ENCODE peak calls at places on chromosomes 6 and 20, in ten cellular contexts. W is CD8-positive, alpha-beta T cell; D is fibroblast of lung; M is astrocyte of the spinal cord; J is CD8-positive, alpha-beta memory T cell; G is bronchial epithelial cell; F is uterus; R is fibroblast of mammary gland; X is hepatocyte; L is HAP-1. K is an unnamed sample.

GRCh38 chr6:157121897-157122296 is 201.4 kb downstream of the TMEM242 start:
- DNase-seq in W (no peak), D (no peak), M (no peak), J (no peak), G (no peak), F (no peak), R (no peak), X (no peak), L (no peak), K (no peak)

GRCh38 chr6:53794720-53795253 is at the start of gene LRRC1:
- DNase-seq in W (peak), D (peak), M (peak), J (peak), G (peak), F (peak), R (peak), X (peak), L (peak), K (peak)

GRCh38 chr6:90074161-90074560 is 179.9 kb downstream of the GJA10 start:
- DNase-seq in W (no peak), D (peak), M (no peak), J (no peak), G (no peak), F (no peak), R (peak), X (no peak), L (no peak), K (no peak)

GRCh38 chr6:44010411-44011349 is 116.6 kb downstream of the MRPL14 start:
- DNase-seq in W (no peak), D (peak), M (peak), J (no peak), G (peak), F (no peak), R (peak), X (no peak), L (no peak), K (no peak)

GRCh38 chr6:139531148-139531547 is 156.7 kb upstream of the CITED2 start:
- DNase-seq in W (peak), D (peak), M (peak), J (peak), G (peak), F (no peak), R (peak), X (no peak), L (no peak), K (no peak)

GRCh38 chr20:56540415-56540814 is 7.4 kb downstream of the FAM209B start:
- DNase-seq in W (no peak), D (no peak), M (no peak), J (no peak), G (no peak), F (no peak), R (peak), X (no peak), L (no peak), K (no peak)

GRCh38 chr6:74369556-74369993 is 673.6 kb downstream of the CD109 start:
- DNase-seq in W (no peak), D (peak), M (peak), J (no peak), G (peak), F (no peak), R (peak), X (no peak), L (no peak), K (no peak)

GRCh38 chr6:43814865-43815264 is 44.9 kb downstream of the VEGFA start:
- DNase-seq in W (no peak), D (no peak), M (no peak), J (no peak), G (no peak), F (no peak), R (no peak), X (no peak), L (no peak), K (no peak)

GRCh38 chr6:107767637-107768036 is 56.5 kb downstream of the SCML4 start:
- DNase-seq in W (no peak), D (no peak), M (no peak), J (no peak), G (no peak), F (no peak), R (no peak), X (no peak), L (no peak), K (no peak)

GRCh38 chr20:25254986-25255680 is 7.2 kb downstream of the PYGB start:
- DNase-seq in W (no peak), D (no peak), M (no peak), J (no peak), G (no peak), F (no peak), R (no peak), X (no peak), L (no peak), K (no peak)

GRCh38 chr6:10518461-10519216 is 2.5 kb upstream of the GCNT2 start:
- DNase-seq in W (no peak), D (peak), M (peak), J (no peak), G (peak), F (no peak), R (no peak), X (peak), L (no peak), K (no peak)

GRCh38 chr6:155317186-155317585 is 2.9 kb upstream of the TFB1M start:
- DNase-seq in W (no peak), D (peak), M (peak), J (no peak), G (no peak), F (no peak), R (peak), X (no peak), L (no peak), K (no peak)

GRCh38 chr6:143594647-143595046 is 83.1 kb upstream of the PHACTR2 start:
- DNase-seq in W (no peak), D (no peak), M (no peak), J (no peak), G (peak), F (no peak), R (peak), X (peak), L (no peak), K (no peak)

GRCh38 chr6:112030206-112030932 is 23.5 kb upstream of the CCN6 start:
- DNase-seq in W (no peak), D (no peak), M (no peak), J (no peak), G (no peak), F (no peak), R (no peak), X (no peak), L (no peak), K (no peak)

GRCh38 chr6:36131517-36132220 is 1.4 kb downstream of the MAPK13 start:
- DNase-seq in W (peak), D (peak), M (peak), J (peak), G (peak), F (peak), R (peak), X (peak), L (no peak), K (no peak)

GRCh38 chr6:154361476-154361875 is 4.9 kb upstream of the IPCEF1 start:
- DNase-seq in W (no peak), D (no peak), M (no peak), J (no peak), G (no peak), F (no peak), R (no peak), X (no peak), L (no peak), K (no peak)

GRCh38 chr20:33753143-33753542 is 21.3 kb downstream of the ZNF341 start:
- DNase-seq in W (no peak), D (no peak), M (no peak), J (no peak), G (no peak), F (no peak), R (no peak), X (no peak), L (no peak), K (no peak)

GRCh38 chr6:7025861-7026260 is 81.9 kb upstream of the RREB1 start:
- DNase-seq in W (no peak), D (no peak), M (no peak), J (no peak), G (no peak), F (no peak), R (no peak), X (no peak), L (no peak), K (no peak)

GRCh38 chr6:106967936-106968555 is 6.5 kb downstream of the CD24 start:
- DNase-seq in W (no peak), D (no peak), M (no peak), J (no peak), G (no peak), F (no peak), R (no peak), X (no peak), L (no peak), K (no peak)

GRCh38 chr6:11202513-11203305 is 29.8 kb downstream of the NEDD9 start:
- DNase-seq in W (peak), D (peak), M (peak), J (peak), G (no peak), F (no peak), R (no peak), X (no peak), L (no peak), K (no peak)

GRCh38 chr20:49501917-49502316 is 19.4 kb upstream of the KCNB1 start:
- DNase-seq in W (no peak), D (peak), M (peak), J (no peak), G (peak), F (no peak), R (peak), X (no peak), L (peak), K (peak)

GRCh38 chr6:9250852-9251251 is 815.5 kb upstream of the SLC35B3 start:
- DNase-seq in W (no peak), D (peak), M (peak), J (no peak), G (peak), F (no peak), R (peak), X (peak), L (no peak), K (no peak)

GRCh38 chr6:158022749-158023596 is 41.3 kb downstream of the SYNJ2 start:
- DNase-seq in W (no peak), D (no peak), M (no peak), J (no peak), G (no peak), F (no peak), R (no peak), X (peak), L (no peak), K (no peak)

GRCh38 chr20:43558412-43559146 is at the start of gene SGK2:
- DNase-seq in W (no peak), D (peak), M (peak), J (no peak), G (peak), F (no peak), R (peak), X (peak), L (no peak), K (no peak)

GRCh38 chr6:52731719-52732118 is 31.6 kb downstream of the GSTA2 start:
- DNase-seq in W (no peak), D (no peak), M (no peak), J (no peak), G (peak), F (no peak), R (peak), X (no peak), L (peak), K (no peak)

GRCh38 chr6:125099211-125100017 is 54.2 kb upstream of the TPD52L1 start:
- DNase-seq in W (no peak), D (peak), M (peak), J (no peak), G (peak), F (no peak), R (peak), X (peak), L (peak), K (no peak)

GRCh38 chr6:159131709-159132108 is 37.5 kb upstream of the FNDC1 start:
- DNase-seq in W (no peak), D (no peak), M (no peak), J (no peak), G (no peak), F (no peak), R (no peak), X (no peak), L (no peak), K (no peak)

GRCh38 chr20:32528291-32528891 is 56.7 kb downstream of the NOL4L start:
- DNase-seq in W (no peak), D (no peak), M (no peak), J (no peak), G (no peak), F (no peak), R (no peak), X (no peak), L (no peak), K (no peak)

DNA sequence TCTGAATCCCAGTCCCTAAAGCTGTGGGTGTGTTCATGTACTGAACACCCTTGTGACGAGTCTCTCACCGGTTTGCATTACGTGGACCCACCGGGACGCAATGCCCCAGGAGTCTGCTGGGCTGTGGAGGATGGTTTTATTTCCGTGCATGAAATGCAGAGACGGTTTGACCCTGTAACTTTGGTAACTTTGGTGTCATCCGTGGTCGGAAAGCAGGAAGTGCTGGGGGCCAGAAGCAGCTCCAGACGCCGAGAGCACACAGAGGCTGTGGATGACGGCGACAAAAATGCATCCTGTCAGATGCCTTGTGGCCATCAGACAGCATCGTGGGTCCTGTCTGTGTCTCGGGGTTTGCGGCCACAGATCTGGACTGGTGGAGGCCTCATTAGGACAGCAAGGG is 7.2 kb downstream of the BHLHE23 start:
- DNase-seq in W (no peak), D (no peak), M (no peak), J (no peak), G (no peak), F (no peak), R (no peak), X (no peak), L (no peak), K (peak)
- H3K4me3 ChIP-seq in W (no peak), D (no peak), M (no peak), J (no peak), G (no peak), F (no peak), R (no peak), X (no peak), L (no peak), K (no peak)

DNA sequence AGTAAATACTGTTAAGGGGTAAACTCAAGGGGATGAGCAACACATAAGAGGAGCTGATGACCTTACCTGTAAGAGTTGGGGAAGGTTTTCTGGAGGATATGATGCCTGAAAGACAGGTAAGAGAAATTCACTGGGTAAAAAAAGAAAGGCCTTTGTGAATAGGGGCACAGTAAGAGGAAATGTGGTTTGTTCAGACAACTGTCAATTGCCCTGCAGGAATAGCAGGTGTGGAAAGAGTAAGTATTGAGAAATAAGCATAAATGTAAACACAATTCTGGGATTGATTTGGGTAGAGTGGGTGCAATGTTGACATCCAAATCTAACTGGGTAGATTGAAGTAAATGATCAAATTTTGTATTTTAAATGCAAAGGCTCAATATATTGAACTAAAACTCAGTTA is 670.0 kb downstream of the DHX35 start:
- DNase-seq in W (no peak), D (no peak), M (no peak), J (no peak), G (peak), F (no peak), R (no peak), X (no peak), L (no peak), K (peak)
- H3K4me3 ChIP-seq in W (no peak), D (no peak), M (no peak), J (no peak), G (no peak), F (no peak), R (no peak), X (no peak), L (no peak), K (no peak)

DNA sequence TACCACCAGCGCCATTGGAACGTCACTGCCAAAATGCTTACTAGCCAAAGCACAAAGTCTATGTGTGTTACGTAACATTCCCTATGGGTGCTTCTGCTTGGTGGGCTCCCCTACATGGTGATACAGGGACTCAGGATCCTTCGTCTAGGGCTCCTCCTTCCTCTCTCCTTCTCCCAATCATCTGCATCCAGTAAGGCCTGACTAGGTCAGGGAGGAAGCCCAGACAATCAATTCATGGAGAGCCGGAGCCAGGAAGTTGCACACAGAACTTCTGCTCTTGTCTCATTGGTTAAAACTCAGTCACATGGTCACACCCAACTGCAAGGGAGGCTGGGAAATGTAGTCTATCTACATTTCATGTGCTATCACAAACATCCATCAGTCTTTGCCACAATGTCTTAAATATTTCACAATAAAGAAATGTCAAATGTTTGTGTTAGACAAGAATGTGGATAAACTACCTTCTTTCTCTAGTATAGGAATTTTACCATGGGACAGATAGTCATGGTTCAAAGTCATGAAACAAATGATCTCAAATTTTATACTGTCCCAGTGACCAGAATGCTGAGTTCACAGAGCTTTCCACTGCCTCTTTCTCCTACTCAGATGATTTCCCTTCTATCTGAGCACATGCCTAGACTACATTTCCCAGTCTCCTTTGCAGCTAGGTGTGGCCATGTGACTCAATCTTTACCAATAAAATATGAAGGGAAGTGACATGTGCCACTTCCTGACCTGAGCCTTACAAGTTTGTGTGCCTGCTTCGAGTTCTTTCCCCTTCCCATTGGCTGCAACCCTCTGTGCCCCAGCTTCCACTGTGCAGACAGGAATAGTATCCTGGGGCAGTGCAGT is 9.3 kb upstream of the KCNK15 start:
- DNase-seq in W (no peak), D (peak), M (peak), J (peak), G (peak), F (peak), R (peak), X (peak), L (peak), K (peak)
- H3K4me3 ChIP-seq in W (no peak), D (no peak), M (no peak), J (peak), G (no peak), F (no peak), R (no peak), X (no peak), L (no peak), K (peak)

GRCh38 chr20:46602429-46602828 is 48.8 kb downstream of the SLC13A3 start:
- DNase-seq in W (no peak), D (no peak), M (no peak), J (no peak), G (no peak), F (no peak), R (no peak), X (no peak), L (no peak), K (no peak)
- H3K4me3 ChIP-seq in W (no peak), D (no peak), M (no peak), J (no peak), G (no peak), F (no peak), R (no peak), X (no peak), L (no peak), K (no peak)

DNA sequence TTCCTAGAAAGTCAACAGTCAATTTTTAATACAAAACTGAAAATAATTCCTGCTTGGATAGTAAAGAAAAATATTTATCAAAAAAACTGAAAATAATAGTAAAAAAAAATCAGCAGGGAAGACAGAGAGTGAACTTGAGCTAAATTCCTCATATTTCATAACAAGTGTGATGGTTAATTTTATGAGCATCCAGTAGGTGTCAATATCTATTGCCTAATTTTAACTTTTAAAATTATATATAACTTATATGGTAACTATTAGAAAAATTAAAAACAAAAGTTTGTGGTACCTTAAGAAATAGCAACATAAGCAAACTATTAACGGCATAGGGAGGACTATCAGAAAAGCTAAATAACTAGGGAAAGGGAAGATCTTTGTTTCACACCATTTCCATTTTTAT is 2.1 kb downstream of the EPM2A start:
- DNase-seq in W (no peak), D (no peak), M (no peak), J (no peak), G (no peak), F (no peak), R (no peak), X (no peak), L (no peak), K (no peak)
- H3K4me3 ChIP-seq in W (no peak), D (no peak), M (no peak), J (no peak), G (no peak), F (no peak), R (no peak), X (no peak), L (no peak), K (no peak)

K was measured in Jurkat, Clone E6-1.